ENCODE peak calls at places on chromosome 6, in seven cellular contexts. One of them, this sample, is unnamed.

GRCh38 chr6:103672169-103672568 is 1187.5 kb downstream of the HACE1 start:
- DNase-seq in HFFc6: no peak
- DNase-seq in NCI-H774: no peak
- DNase-seq in H7: no peak
- DNase-seq in effector memory CD8-positive, alpha-beta T cell: no peak
- DNase-seq in fibroblast of gingiva: no peak
- DNase-seq in AG10803: no peak
- DNase-seq in this sample: no peak

GRCh38 chr6:151242420-151242841 is 2.7 kb downstream of the AKAP12 start:
- DNase-seq in fibroblast of gingiva: no peak
- DNase-seq in HFFc6: no peak
- DNase-seq in AG10803: no peak
- DNase-seq in H7: no peak
- DNase-seq in NCI-H774: no peak
- DNase-seq in effector memory CD8-positive, alpha-beta T cell: no peak
- DNase-seq in this sample: no peak

GRCh38 chr6:16582437-16583150 is 178.7 kb downstream of the ATXN1 start:
- DNase-seq in H7: no peak
- DNase-seq in NCI-H774: no peak
- DNase-seq in HFFc6: no peak
- DNase-seq in fibroblast of gingiva: peak
- DNase-seq in AG10803: no peak
- DNase-seq in effector memory CD8-positive, alpha-beta T cell: no peak
- DNase-seq in this sample: no peak

GRCh38 chr6:35775031-35775430 is 1.4 kb upstream of the CLPSL2 start:
- DNase-seq in H7: no peak
- DNase-seq in HFFc6: no peak
- DNase-seq in fibroblast of gingiva: no peak
- DNase-seq in effector memory CD8-positive, alpha-beta T cell: no peak
- DNase-seq in AG10803: no peak
- DNase-seq in NCI-H774: no peak
- DNase-seq in this sample: no peak

GRCh38 chr6:112180095-112180820 is 74.1 kb downstream of the LAMA4 start:
- DNase-seq in H7: peak
- DNase-seq in effector memory CD8-positive, alpha-beta T cell: peak
- DNase-seq in NCI-H774: peak
- DNase-seq in AG10803: peak
- DNase-seq in HFFc6: peak
- DNase-seq in fibroblast of gingiva: peak
- DNase-seq in this sample: peak

GRCh38 chr6:21085206-21085605 is 508.3 kb upstream of the SOX4 start:
- DNase-seq in NCI-H774: no peak
- DNase-seq in HFFc6: no peak
- DNase-seq in H7: no peak
- DNase-seq in effector memory CD8-positive, alpha-beta T cell: no peak
- DNase-seq in AG10803: no peak
- DNase-seq in fibroblast of gingiva: no peak
- DNase-seq in this sample: no peak

GRCh38 chr6:102344769-102345168 is 951.3 kb downstream of the GRIK2 start:
- DNase-seq in AG10803: no peak
- DNase-seq in NCI-H774: no peak
- DNase-seq in effector memory CD8-positive, alpha-beta T cell: no peak
- DNase-seq in fibroblast of gingiva: no peak
- DNase-seq in HFFc6: no peak
- DNase-seq in H7: no peak
- DNase-seq in this sample: no peak

GRCh38 chr6:44381739-44382138 is 5.8 kb upstream of the CDC5L start:
- DNase-seq in H7: no peak
- DNase-seq in fibroblast of gingiva: peak
- DNase-seq in HFFc6: no peak
- DNase-seq in AG10803: peak
- DNase-seq in effector memory CD8-positive, alpha-beta T cell: no peak
- DNase-seq in NCI-H774: no peak
- DNase-seq in this sample: no peak

GRCh38 chr6:36622901-36623546 is 28.9 kb downstream of the SRSF3 start:
- DNase-seq in AG10803: no peak
- DNase-seq in effector memory CD8-positive, alpha-beta T cell: no peak
- DNase-seq in NCI-H774: no peak
- DNase-seq in HFFc6: no peak
- DNase-seq in H7: no peak
- DNase-seq in fibroblast of gingiva: no peak
- DNase-seq in this sample: no peak

GRCh38 chr6:138321934-138322333 is 55.8 kb upstream of the SMIM28 start:
- DNase-seq in NCI-H774: no peak
- DNase-seq in effector memory CD8-positive, alpha-beta T cell: no peak
- DNase-seq in fibroblast of gingiva: no peak
- DNase-seq in HFFc6: no peak
- DNase-seq in AG10803: no peak
- DNase-seq in H7: no peak
- DNase-seq in this sample: no peak

GRCh38 chr6:40852667-40853383 is 186.2 kb downstream of the UNC5CL start:
- DNase-seq in effector memory CD8-positive, alpha-beta T cell: no peak
- DNase-seq in fibroblast of gingiva: no peak
- DNase-seq in H7: peak
- DNase-seq in AG10803: peak
- DNase-seq in NCI-H774: no peak
- DNase-seq in HFFc6: peak
- DNase-seq in this sample: no peak

GRCh38 chr6:36130672-36131516 is 581 bp downstream of the MAPK13 start:
- DNase-seq in effector memory CD8-positive, alpha-beta T cell: peak
- DNase-seq in fibroblast of gingiva: no peak
- DNase-seq in AG10803: no peak
- DNase-seq in H7: peak
- DNase-seq in HFFc6: no peak
- DNase-seq in NCI-H774: peak
- DNase-seq in this sample: no peak

GRCh38 chr6:135922170-135922569 is 70.7 kb downstream of the PDE7B start:
- DNase-seq in AG10803: peak
- DNase-seq in H7: peak
- DNase-seq in effector memory CD8-positive, alpha-beta T cell: no peak
- DNase-seq in NCI-H774: no peak
- DNase-seq in HFFc6: peak
- DNase-seq in fibroblast of gingiva: peak
- DNase-seq in this sample: no peak

GRCh38 chr6:90179190-90180169 is 117.2 kb downstream of the BACH2 start:
- DNase-seq in NCI-H774: no peak
- DNase-seq in H7: no peak
- DNase-seq in effector memory CD8-positive, alpha-beta T cell: peak
- DNase-seq in HFFc6: no peak
- DNase-seq in AG10803: no peak
- DNase-seq in fibroblast of gingiva: no peak
- DNase-seq in this sample: no peak